ENCODE peak calls at places on chromosomes 11 and 22, in ten cellular contexts. One of them, this sample, is unnamed.
A peak's percentile ranks its signal among the peaks of the same experiment; 100 is the strongest.

GRCh38 chr11:44409558-44410236 is 99.8 kb upstream of the ALX4 start:
- DNase-seq in epithelial cell of esophagus: no peak
- DNase-seq in stimulated activated CD4-positive, alpha-beta T cell treated with anti-CD3 and anti-CD28 coated beads, Interleukin-12 subunit alpha, Interleukin-12 subunit beta, amount 100 ng/mL, for 4 hours: no peak
- DNase-seq in Right ventricle myocardium superior: no peak
- DNase-seq in glutamatergic neuron: no peak
- DNase-seq in stimulated activated naive CD8-positive, alpha-beta T cell treated with anti-CD3 and anti-CD28 coated beads, Interleukin-15, Interleukin-2, amounts not matched to agents 100 U/mL and 50 U/mL, for 24 hours: no peak
- DNase-seq in colonic mucosa: no peak
- DNase-seq in GDM1: no peak
- DNase-seq in CD4-positive, alpha-beta memory T cell: no peak
- DNase-seq in Calu3: no peak
- DNase-seq in this sample: no peak

GRCh38 chr11:26278354-26278753 is 53.6 kb upstream of the ANO3 start:
- DNase-seq in CD4-positive, alpha-beta memory T cell: no peak
- DNase-seq in stimulated activated naive CD8-positive, alpha-beta T cell treated with anti-CD3 and anti-CD28 coated beads, Interleukin-15, Interleukin-2, amounts not matched to agents 100 U/mL and 50 U/mL, for 24 hours: no peak
- DNase-seq in Right ventricle myocardium superior: no peak
- DNase-seq in Calu3: no peak
- DNase-seq in stimulated activated CD4-positive, alpha-beta T cell treated with anti-CD3 and anti-CD28 coated beads, Interleukin-12 subunit alpha, Interleukin-12 subunit beta, amount 100 ng/mL, for 4 hours: no peak
- DNase-seq in epithelial cell of esophagus: no peak
- DNase-seq in GDM1: no peak
- DNase-seq in glutamatergic neuron: no peak
- DNase-seq in colonic mucosa: no peak
- DNase-seq in this sample: no peak

GRCh38 chr11:257766-258493 is 20.3 kb upstream of the NLRP6 start:
- DNase-seq in Right ventricle myocardium superior: no peak
- DNase-seq in Calu3: peak; percentile 43
- DNase-seq in CD4-positive, alpha-beta memory T cell: no peak
- DNase-seq in stimulated activated naive CD8-positive, alpha-beta T cell treated with anti-CD3 and anti-CD28 coated beads, Interleukin-15, Interleukin-2, amounts not matched to agents 100 U/mL and 50 U/mL, for 24 hours: no peak
- DNase-seq in stimulated activated CD4-positive, alpha-beta T cell treated with anti-CD3 and anti-CD28 coated beads, Interleukin-12 subunit alpha, Interleukin-12 subunit beta, amount 100 ng/mL, for 4 hours: no peak
- DNase-seq in GDM1: no peak
- DNase-seq in glutamatergic neuron: no peak
- DNase-seq in epithelial cell of esophagus: no peak
- DNase-seq in colonic mucosa: no peak
- DNase-seq in this sample: no peak

GRCh38 chr11:10858505-10859360 is 880 bp upstream of the ZBED5 start:
- DNase-seq in stimulated activated CD4-positive, alpha-beta T cell treated with anti-CD3 and anti-CD28 coated beads, Interleukin-12 subunit alpha, Interleukin-12 subunit beta, amount 100 ng/mL, for 4 hours: peak; percentile 36
- DNase-seq in colonic mucosa: peak; percentile 71
- DNase-seq in stimulated activated naive CD8-positive, alpha-beta T cell treated with anti-CD3 and anti-CD28 coated beads, Interleukin-15, Interleukin-2, amounts not matched to agents 100 U/mL and 50 U/mL, for 24 hours: peak; percentile 59
- DNase-seq in epithelial cell of esophagus: peak; percentile 57
- DNase-seq in CD4-positive, alpha-beta memory T cell: peak; percentile 52
- DNase-seq in Right ventricle myocardium superior: peak; percentile 85
- DNase-seq in Calu3: peak; percentile 46
- DNase-seq in GDM1: peak; percentile 45
- DNase-seq in glutamatergic neuron: peak; percentile 77
- DNase-seq in this sample: peak; percentile 57

GRCh38 chr11:133181672-133182071 is 350.6 kb downstream of the OPCML start:
- DNase-seq in glutamatergic neuron: no peak
- DNase-seq in epithelial cell of esophagus: no peak
- DNase-seq in stimulated activated naive CD8-positive, alpha-beta T cell treated with anti-CD3 and anti-CD28 coated beads, Interleukin-15, Interleukin-2, amounts not matched to agents 100 U/mL and 50 U/mL, for 24 hours: no peak
- DNase-seq in Right ventricle myocardium superior: no peak
- DNase-seq in stimulated activated CD4-positive, alpha-beta T cell treated with anti-CD3 and anti-CD28 coated beads, Interleukin-12 subunit alpha, Interleukin-12 subunit beta, amount 100 ng/mL, for 4 hours: no peak
- DNase-seq in colonic mucosa: no peak
- DNase-seq in Calu3: no peak
- DNase-seq in CD4-positive, alpha-beta memory T cell: no peak
- DNase-seq in GDM1: no peak
- DNase-seq in this sample: no peak

GRCh38 chr22:19442166-19442565 is 5.3 kb downstream of the C22orf39 start:
- DNase-seq in stimulated activated CD4-positive, alpha-beta T cell treated with anti-CD3 and anti-CD28 coated beads, Interleukin-12 subunit alpha, Interleukin-12 subunit beta, amount 100 ng/mL, for 4 hours: no peak
- DNase-seq in epithelial cell of esophagus: no peak
- DNase-seq in Right ventricle myocardium superior: no peak
- DNase-seq in colonic mucosa: no peak
- DNase-seq in stimulated activated naive CD8-positive, alpha-beta T cell treated with anti-CD3 and anti-CD28 coated beads, Interleukin-15, Interleukin-2, amounts not matched to agents 100 U/mL and 50 U/mL, for 24 hours: no peak
- DNase-seq in GDM1: no peak
- DNase-seq in glutamatergic neuron: no peak
- DNase-seq in CD4-positive, alpha-beta memory T cell: no peak
- DNase-seq in Calu3: no peak
- DNase-seq in this sample: no peak

GRCh38 chr11:78063440-78064181 is at the start of gene THRSP:
- DNase-seq in epithelial cell of esophagus: no peak
- DNase-seq in stimulated activated CD4-positive, alpha-beta T cell treated with anti-CD3 and anti-CD28 coated beads, Interleukin-12 subunit alpha, Interleukin-12 subunit beta, amount 100 ng/mL, for 4 hours: no peak
- DNase-seq in stimulated activated naive CD8-positive, alpha-beta T cell treated with anti-CD3 and anti-CD28 coated beads, Interleukin-15, Interleukin-2, amounts not matched to agents 100 U/mL and 50 U/mL, for 24 hours: no peak
- DNase-seq in glutamatergic neuron: no peak
- DNase-seq in colonic mucosa: no peak
- DNase-seq in Calu3: no peak
- DNase-seq in CD4-positive, alpha-beta memory T cell: no peak
- DNase-seq in GDM1: no peak
- DNase-seq in Right ventricle myocardium superior: no peak
- DNase-seq in this sample: no peak

GRCh38 chr22:50599816-50600454 is 658 bp upstream of the MAPK8IP2 start:
- DNase-seq in CD4-positive, alpha-beta memory T cell: peak; percentile 66
- DNase-seq in Calu3: peak; percentile 75
- DNase-seq in epithelial cell of esophagus: peak; percentile 47
- DNase-seq in stimulated activated naive CD8-positive, alpha-beta T cell treated with anti-CD3 and anti-CD28 coated beads, Interleukin-15, Interleukin-2, amounts not matched to agents 100 U/mL and 50 U/mL, for 24 hours: peak; percentile 76
- DNase-seq in Right ventricle myocardium superior: peak; percentile 66
- DNase-seq in glutamatergic neuron: peak; percentile 47
- DNase-seq in colonic mucosa: peak; percentile 51
- DNase-seq in GDM1: no peak
- DNase-seq in stimulated activated CD4-positive, alpha-beta T cell treated with anti-CD3 and anti-CD28 coated beads, Interleukin-12 subunit alpha, Interleukin-12 subunit beta, amount 100 ng/mL, for 4 hours: peak; percentile 60
- DNase-seq in this sample: peak; percentile 45

GRCh38 chr22:22074634-22075381 is 92.2 kb upstream of the TOP3B start:
- DNase-seq in colonic mucosa: no peak
- DNase-seq in Right ventricle myocardium superior: no peak
- DNase-seq in Calu3: peak; percentile 38
- DNase-seq in stimulated activated CD4-positive, alpha-beta T cell treated with anti-CD3 and anti-CD28 coated beads, Interleukin-12 subunit alpha, Interleukin-12 subunit beta, amount 100 ng/mL, for 4 hours: no peak
- DNase-seq in epithelial cell of esophagus: peak; percentile 55
- DNase-seq in stimulated activated naive CD8-positive, alpha-beta T cell treated with anti-CD3 and anti-CD28 coated beads, Interleukin-15, Interleukin-2, amounts not matched to agents 100 U/mL and 50 U/mL, for 24 hours: no peak
- DNase-seq in GDM1: no peak
- DNase-seq in glutamatergic neuron: no peak
- DNase-seq in CD4-positive, alpha-beta memory T cell: no peak
- DNase-seq in this sample: no peak

GRCh38 chr22:45203150-45203974 is 37.3 kb downstream of the KIAA0930 start:
- DNase-seq in GDM1: no peak
- DNase-seq in glutamatergic neuron: no peak
- DNase-seq in stimulated activated CD4-positive, alpha-beta T cell treated with anti-CD3 and anti-CD28 coated beads, Interleukin-12 subunit alpha, Interleukin-12 subunit beta, amount 100 ng/mL, for 4 hours: no peak
- DNase-seq in Calu3: no peak
- DNase-seq in Right ventricle myocardium superior: no peak
- DNase-seq in CD4-positive, alpha-beta memory T cell: no peak
- DNase-seq in epithelial cell of esophagus: no peak
- DNase-seq in colonic mucosa: no peak
- DNase-seq in stimulated activated naive CD8-positive, alpha-beta T cell treated with anti-CD3 and anti-CD28 coated beads, Interleukin-15, Interleukin-2, amounts not matched to agents 100 U/mL and 50 U/mL, for 24 hours: no peak
- DNase-seq in this sample: no peak

GRCh38 chr22:37472418-37473006 is 13.7 kb downstream of the MFNG start:
- DNase-seq in stimulated activated naive CD8-positive, alpha-beta T cell treated with anti-CD3 and anti-CD28 coated beads, Interleukin-15, Interleukin-2, amounts not matched to agents 100 U/mL and 50 U/mL, for 24 hours: peak; percentile 55
- DNase-seq in colonic mucosa: peak; percentile 53
- DNase-seq in GDM1: no peak
- DNase-seq in CD4-positive, alpha-beta memory T cell: peak; percentile 31
- DNase-seq in Calu3: peak; percentile 77
- DNase-seq in epithelial cell of esophagus: peak; percentile 44
- DNase-seq in stimulated activated CD4-positive, alpha-beta T cell treated with anti-CD3 and anti-CD28 coated beads, Interleukin-12 subunit alpha, Interleukin-12 subunit beta, amount 100 ng/mL, for 4 hours: peak; percentile 27
- DNase-seq in glutamatergic neuron: peak; percentile 59
- DNase-seq in Right ventricle myocardium superior: no peak
- DNase-seq in this sample: peak; percentile 21